ENCODE peak calls at places on chromosomes 2 and 18, in seven cellular contexts. X is GM12878, O is SK-N-SH, E is K562, S is GM12892, I is HepG2, G is H1. C is an unnamed sample.

GRCh38 chr2:106343274-106343673 is 124.9 kb downstream of the RGPD3 start:
- DNase-seq in E (no peak), O (no peak), I (no peak), X (no peak), S (no peak), G (no peak), C (no peak)

GRCh38 chr2:133090358-133090757 is 420.4 kb upstream of the LYPD1 start:
- DNase-seq in G (no peak), S (no peak), O (no peak), E (no peak), I (no peak), X (no peak), C (no peak)

GRCh38 chr2:223459328-223459939 is 142.7 kb downstream of the SCG2 start:
- DNase-seq in I (no peak), E (peak), X (no peak), O (peak), G (no peak), S (no peak), C (no peak)

GRCh38 chr2:71952572-71953188 is 195.0 kb downstream of the CYP26B1 start:
- DNase-seq in X (no peak), E (no peak), S (no peak), O (no peak), G (no peak), I (no peak), C (no peak)

GRCh38 chr2:160221391-160222276 is 21.6 kb upstream of the ITGB6 start:
- DNase-seq in O (no peak), G (no peak), E (no peak), I (peak), X (no peak), S (no peak), C (no peak)

GRCh38 chr2:12932192-12932591 is 215.5 kb downstream of the TRIB2 start:
- DNase-seq in O (peak), E (no peak), X (no peak), G (no peak), I (no peak), S (no peak), C (no peak)

GRCh38 chr18:44973282-44973681 is 292.6 kb downstream of the SETBP1 start:
- DNase-seq in X (no peak), E (no peak), S (no peak), O (no peak), G (no peak), I (no peak), C (no peak)

GRCh38 chr2:138086556-138086955 is 122.3 kb downstream of the HNMT start:
- DNase-seq in I (no peak), S (no peak), X (no peak), G (no peak), E (no peak), O (no peak), C (no peak)

GRCh38 chr2:234671231-234671630 is 174.3 kb upstream of the ARL4C start:
- DNase-seq in X (no peak), I (no peak), S (no peak), G (no peak), O (no peak), E (no peak), C (no peak)

GRCh38 chr2:220065581-220065980 is 438.2 kb downstream of the SLC4A3 start:
- DNase-seq in S (no peak), O (no peak), E (no peak), G (no peak), X (no peak), I (no peak), C (no peak)

GRCh38 chr2:23436346-23437099 is 51.5 kb downstream of the KLHL29 start:
- DNase-seq in E (no peak), O (no peak), I (no peak), X (no peak), S (no peak), G (peak), C (no peak)

GRCh38 chr2:41741951-41742563 is 305.8 kb upstream of the PKDCC start:
- DNase-seq in S (no peak), O (no peak), G (no peak), I (no peak), X (no peak), E (no peak), C (no peak)

GRCh38 chr18:43484710-43485109 is 207.4 kb upstream of the SYT4 start:
- DNase-seq in G (no peak), E (no peak), S (no peak), I (peak), O (no peak), X (no peak), C (no peak)

GRCh38 chr2:172389685-172390339 is 37.6 kb upstream of the ITGA6 start:
- DNase-seq in O (no peak), I (peak), G (no peak), S (no peak), X (no peak), E (no peak), C (no peak)

GRCh38 chr18:34483198-34483597 is 226.9 kb upstream of the DTNA start:
- DNase-seq in X (no peak), I (no peak), S (no peak), O (no peak), G (no peak), E (no peak), C (no peak)

GRCh38 chr2:12262681-12263436 is 453.9 kb upstream of the TRIB2 start:
- DNase-seq in X (no peak), G (no peak), E (no peak), O (no peak), I (no peak), S (no peak), C (no peak)

GRCh38 chr2:121283670-121284245 is 1.2 kb downstream of the TFCP2L1 start:
- DNase-seq in O (no peak), S (no peak), I (no peak), X (no peak), G (no peak), E (no peak), C (no peak)

GRCh38 chr18:7982216-7982615 is 415.1 kb downstream of the PTPRM start:
- DNase-seq in I (no peak), O (no peak), G (no peak), X (no peak), E (no peak), S (no peak), C (no peak)

GRCh38 chr18:7987284-7987976 is 420.3 kb downstream of the PTPRM start:
- DNase-seq in I (no peak), X (no peak), E (no peak), O (no peak), G (no peak), S (no peak), C (no peak)
- TF ChIP-seq TAF1 in I (no peak), X (no peak), E (no peak), O (no peak), G (no peak), S (no peak), C (no peak)

GRCh38 chr18:76518543-76519155 is 23.6 kb upstream of the ZNF516 start:
- DNase-seq in G (peak), O (no peak), S (no peak), E (no peak), X (no peak), I (no peak), C (no peak)
- TF ChIP-seq TAF1 in G (peak), O (no peak), S (no peak), E (no peak), X (no peak), I (no peak), C (no peak)

GRCh38 chr2:188813315-188813714 is 160.9 kb upstream of the COL3A1 start:
- DNase-seq in G (no peak), O (no peak), E (no peak), I (no peak), S (no peak), X (no peak), C (no peak)
- TF ChIP-seq TAF1 in G (no peak), O (no peak), E (no peak), I (no peak), S (no peak), X (no peak), C (no peak)

GRCh38 chr2:230872151-230872967 is 7.6 kb downstream of the ITM2C start:
- DNase-seq in G (peak), X (no peak), I (no peak), E (no peak), O (no peak), S (no peak), C (no peak)
- TF ChIP-seq TAF1 in G (no peak), X (no peak), I (no peak), E (no peak), O (no peak), S (no peak), C (no peak)

GRCh38 chr2:78992451-78992806 is 33.1 kb upstream of the REG3G start:
- DNase-seq in X (no peak), I (peak), O (peak), E (no peak), S (no peak), G (peak), C (peak)
- TF ChIP-seq TAF1 in X (no peak), I (no peak), O (no peak), E (no peak), S (no peak), G (no peak), C (no peak)

DNA sequence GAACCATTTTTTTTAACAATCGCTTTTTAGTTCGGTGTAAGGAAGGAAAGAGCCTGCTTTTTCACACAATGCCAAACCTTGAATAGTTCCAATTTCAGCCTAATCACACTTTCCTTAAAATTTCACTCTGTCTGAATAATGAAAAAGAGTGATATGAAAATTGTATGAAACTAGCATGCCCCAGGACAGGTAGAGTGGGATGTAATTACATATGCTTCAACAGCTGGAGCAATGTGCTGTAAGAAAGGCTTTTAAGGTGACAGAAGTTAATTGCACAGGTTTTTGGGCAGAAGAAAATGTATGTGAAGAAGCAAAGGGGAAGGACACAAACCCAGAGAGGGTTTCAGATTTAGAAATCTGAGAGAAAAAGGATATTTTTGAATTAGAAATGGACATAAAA is 184.0 kb downstream of the DSC3 start:
- DNase-seq in G (no peak), X (no peak), O (no peak), I (no peak), S (no peak), E (no peak), C (no peak)
- TF ChIP-seq TAF1 in G (no peak), X (no peak), O (no peak), I (no peak), S (no peak), E (no peak), C (no peak)

DNA sequence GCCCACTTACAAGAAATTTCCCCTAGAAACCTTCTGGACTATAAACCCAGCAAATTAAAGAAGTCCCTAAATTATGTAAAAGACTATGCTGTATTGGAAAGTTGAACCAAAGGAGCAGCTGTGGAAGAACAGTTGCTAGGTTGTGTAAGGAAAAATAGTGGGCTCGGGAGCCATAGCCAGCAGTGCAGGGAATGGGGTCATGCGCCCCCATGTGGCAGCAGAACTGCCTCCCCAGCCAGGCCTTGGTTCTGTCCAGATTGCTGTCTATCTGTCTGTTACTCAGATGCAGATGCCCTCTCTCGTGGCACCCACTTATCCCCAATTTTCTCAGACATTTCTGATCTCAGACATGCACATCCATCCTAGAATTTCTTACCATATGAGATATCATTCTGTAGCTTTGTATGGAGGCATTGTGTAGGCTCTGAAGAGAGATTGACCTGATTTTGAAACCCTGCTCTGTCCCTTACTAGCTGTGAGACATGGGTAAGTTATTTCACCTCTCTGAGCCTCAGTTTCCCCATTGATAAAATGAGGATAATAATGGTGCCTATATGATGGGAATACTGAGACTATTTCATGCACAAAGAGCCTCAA is 258.3 kb downstream of the SS18 start:
- DNase-seq in S (peak), G (peak), E (peak), I (peak), X (no peak), O (peak), C (peak)
- TF ChIP-seq TAF1 in S (no peak), G (no peak), E (no peak), I (no peak), X (no peak), O (no peak), C (no peak)